ENCODE peak calls at places on chromosomes 5 and 9, in seven cellular contexts. H is D341Med, X is T-cell, J is germinal center, Y is HTR-8/SVneo, L is osteocyte, F is lung. C is an unnamed sample.

GRCh38 chr9:115182264-115182663 is 64.3 kb upstream of the TNC start:
- DNase-seq in X (no peak), H (no peak), Y (no peak), L (no peak), J (no peak), F (no peak), C (no peak)

GRCh38 chr5:74149395-74149794 is 491.1 kb downstream of the ENC1 start:
- DNase-seq in H (no peak), J (no peak), F (peak), L (no peak), Y (no peak), X (no peak), C (no peak)

GRCh38 chr9:133522073-133522910 is 2.5 kb downstream of the MYMK start:
- DNase-seq in X (no peak), Y (no peak), H (no peak), F (no peak), L (no peak), J (no peak), C (no peak)

GRCh38 chr5:72109051-72109411 is 1.8 kb downstream of the MAP1B start:
- DNase-seq in X (no peak), Y (no peak), H (no peak), J (no peak), L (no peak), F (no peak), C (no peak)

GRCh38 chr5:74370168-74370567 is 270.4 kb downstream of the ENC1 start:
- DNase-seq in F (no peak), L (peak), Y (no peak), H (no peak), X (no peak), J (no peak), C (peak)

GRCh38 chr9:112032733-112033132 is 136.1 kb downstream of the UGCG start:
- DNase-seq in X (no peak), L (no peak), J (no peak), H (no peak), Y (no peak), F (no peak), C (no peak)

GRCh38 chr9:120861935-120862334 is 15.1 kb downstream of the PHF19 start:
- DNase-seq in J (no peak), X (no peak), Y (no peak), F (no peak), H (no peak), L (no peak), C (no peak)

GRCh38 chr5:96977228-96977627 is 41.3 kb downstream of the LNPEP start:
- DNase-seq in J (no peak), H (no peak), X (no peak), L (no peak), F (no peak), Y (no peak), C (no peak)

GRCh38 chr9:100937377-100937776 is 91.2 kb upstream of the PLPPR1 start:
- DNase-seq in X (no peak), F (no peak), Y (no peak), H (no peak), J (no peak), L (no peak), C (no peak)

GRCh38 chr5:179171251-179171815 is 111.2 kb downstream of the ZNF354C start:
- DNase-seq in X (no peak), H (no peak), Y (no peak), J (no peak), F (no peak), L (no peak), C (no peak)

GRCh38 chr9:26324787-26325186 is 567.8 kb downstream of the CAAP1 start:
- DNase-seq in H (no peak), J (no peak), F (no peak), L (no peak), Y (no peak), X (no peak), C (no peak)

GRCh38 chr9:25678147-25678666 is at the start of gene TUSC1:
- DNase-seq in Y (peak), X (no peak), F (peak), J (peak), L (no peak), H (peak), C (peak)

GRCh38 chr5:6090838-6091237 is 287.5 kb downstream of the MED10 start:
- DNase-seq in J (no peak), H (no peak), X (no peak), Y (no peak), L (no peak), F (no peak), C (no peak)

GRCh38 chr5:42993516-42994284 is 46.4 kb downstream of the ANXA2R start:
- DNase-seq in H (no peak), J (peak), L (no peak), X (peak), F (no peak), Y (peak), C (no peak)

GRCh38 chr5:55601209-55601618 is 66.5 kb upstream of the PLPP1 start:
- DNase-seq in J (no peak), X (no peak), F (peak), Y (peak), L (peak), H (no peak), C (peak)